ENCODE peak calls at places on chromosomes 7 and 10, in ten cellular contexts. X is OCI-LY7, U is HCT116, J is ascending aorta, T is GM13976, L is endothelial cell, F is psoas muscle, Y is endothelial cell of umbilical vein, W is GM12865, B is Peyer's patch. D is an unnamed sample.
A peak's percentile ranks its signal among the peaks of the same experiment; 100 is the strongest.

GRCh38 chr10:90125966-90126600 is 424.7 kb downstream of the KIF20B start:
- DNase-seq in X (no peak), U (no peak), J (no peak), T (no peak), L (no peak), F (no peak), Y (no peak), W (no peak), B (no peak), D (no peak)

GRCh38 chr10:124416733-124417132 is 2.0 kb downstream of the OAT start:
- DNase-seq in X (no peak), U (no peak), J (no peak), T (no peak), L (no peak), F (no peak), Y (no peak), W (no peak), B (no peak), D (no peak)

GRCh38 chr7:142496545-142496991 is 238.7 kb upstream of the PRSS58 start:
- DNase-seq in X (peak; percentile 35), U (peak; percentile 42), J (no peak), T (peak; percentile 40), L (no peak), F (no peak), Y (peak; percentile 41), W (peak; percentile 32), B (no peak), D (no peak)

GRCh38 chr7:31744294-31744874 is 57.4 kb downstream of the PPP1R17 start:
- DNase-seq in X (peak; percentile 60), U (peak; percentile 53), J (no peak), T (peak; percentile 42), L (peak; percentile 72), F (peak; percentile 55), Y (peak; percentile 79), W (peak; percentile 76), B (peak; percentile 23), D (peak; percentile 72)

GRCh38 chr7:93558705-93559614 is 15.6 kb downstream of the CALCR start:
- DNase-seq in X (no peak), U (no peak), J (no peak), T (no peak), L (no peak), F (no peak), Y (no peak), W (no peak), B (no peak), D (no peak)

GRCh38 chr10:93458821-93459257 is 23.3 kb downstream of the MYOF start:
- DNase-seq in X (no peak), U (peak; percentile 97), J (peak; percentile 96), T (no peak), L (no peak), F (peak; percentile 71), Y (peak; percentile 98), W (no peak), B (no peak), D (no peak)

GRCh38 chr10:29658984-29659769 is 24.4 kb upstream of the SVIL start:
- DNase-seq in X (no peak), U (peak; percentile 97), J (peak; percentile 85), T (peak; percentile 54), L (peak; percentile 14), F (peak; percentile 63), Y (peak; percentile 98), W (peak; percentile 88), B (no peak), D (no peak)

GRCh38 chr7:10789170-10789569 is 184.5 kb upstream of the PHF14 start:
- DNase-seq in X (no peak), U (no peak), J (no peak), T (no peak), L (no peak), F (no peak), Y (no peak), W (no peak), B (no peak), D (no peak)

GRCh38 chr7:77657427-77658331 is 38.6 kb upstream of the RSBN1L start:
- DNase-seq in X (peak; percentile 74), U (peak; percentile 35), J (no peak), T (peak; percentile 58), L (no peak), F (no peak), Y (peak; percentile 57), W (peak; percentile 57), B (no peak), D (no peak)

GRCh38 chr10:51960494-51960895 is 261.1 kb upstream of the CSTF2T start:
- DNase-seq in X (peak; percentile 45), U (peak; percentile 10), J (no peak), T (peak; percentile 27), L (no peak), F (no peak), Y (peak; percentile 52), W (peak; percentile 37), B (no peak), D (no peak)

GRCh38 chr10:13053794-13054462 is 46.0 kb upstream of the OPTN start:
- DNase-seq in X (no peak), U (no peak), J (no peak), T (no peak), L (no peak), F (no peak), Y (no peak), W (no peak), B (no peak), D (no peak)

GRCh38 chr7:95396136-95397032 is at the start of gene PON3:
- DNase-seq in X (no peak), U (peak; percentile 22), J (no peak), T (no peak), L (peak; percentile 63), F (peak; percentile 50), Y (peak; percentile 26), W (no peak), B (no peak), D (no peak)

GRCh38 chr10:101466016-101466912 is 112.3 kb downstream of the BTRC start:
- DNase-seq in X (no peak), U (no peak), J (no peak), T (no peak), L (no peak), F (no peak), Y (no peak), W (no peak), B (no peak), D (no peak)

GRCh38 chr10:122292376-122292775 is 21.3 kb downstream of the BTBD16 start:
- DNase-seq in X (no peak), U (no peak), J (no peak), T (no peak), L (no peak), F (no peak), Y (no peak), W (no peak), B (no peak), D (no peak)

GRCh38 chr10:71334228-71334791 is 15.3 kb downstream of the SLC29A3 start:
- DNase-seq in X (no peak), U (no peak), J (no peak), T (no peak), L (no peak), F (no peak), Y (no peak), W (no peak), B (no peak), D (no peak)

GRCh38 chr7:34060548-34060947 is 155.2 kb downstream of the BMPER start:
- DNase-seq in X (no peak), U (no peak), J (no peak), T (no peak), L (no peak), F (no peak), Y (peak; percentile 6), W (no peak), B (no peak), D (no peak)

DNA sequence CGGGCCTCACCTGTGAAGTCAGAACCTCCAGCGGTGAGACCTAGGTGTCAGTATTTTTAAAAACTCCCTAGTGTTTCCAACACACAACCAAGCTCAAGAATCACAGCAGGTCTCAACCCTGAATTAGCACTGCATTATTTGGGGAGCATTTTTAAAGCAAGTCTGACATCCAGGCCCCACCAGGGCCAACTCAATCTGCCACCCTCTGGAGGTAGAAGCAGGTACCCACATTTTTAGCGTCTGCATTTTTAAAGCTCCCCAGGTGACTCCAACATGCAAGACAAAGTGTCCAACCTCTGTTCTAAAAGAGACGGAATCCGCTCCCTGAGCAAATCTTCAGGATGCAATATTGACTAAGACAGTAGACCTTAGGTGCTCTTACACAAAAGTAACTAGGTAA is 225.7 kb downstream of the TNS3 start:
- DNase-seq in X (no peak), U (no peak), J (peak; percentile 22), T (no peak), L (no peak), F (no peak), Y (no peak), W (no peak), B (no peak), D (no peak)
- TF ChIP-seq CTCF in X (no peak), U (no peak), J (no peak), T (no peak), L (no peak), F (no peak), Y (no peak), W (no peak), B (no peak), D (no peak)

GRCh38 chr7:40723829-40724228 is 589.0 kb downstream of the SUGCT start:
- DNase-seq in X (no peak), U (no peak), J (no peak), T (no peak), L (no peak), F (no peak), Y (no peak), W (no peak), B (no peak), D (no peak)

GRCh38 chr7:40721344-40721949 is 586.6 kb downstream of the SUGCT start:
- DNase-seq in X (no peak), U (no peak), J (no peak), T (no peak), L (no peak), F (no peak), Y (no peak), W (no peak), B (no peak), D (no peak)

GRCh38 chr7:40726559-40726958 is 591.8 kb downstream of the SUGCT start:
- DNase-seq in X (no peak), U (no peak), J (no peak), T (no peak), L (no peak), F (no peak), Y (no peak), W (no peak), B (no peak), D (no peak)
- TF ChIP-seq CTCF in X (no peak), U (no peak), J (no peak), T (no peak), L (no peak), F (no peak), Y (no peak), W (no peak), B (no peak), D (no peak)

DNA sequence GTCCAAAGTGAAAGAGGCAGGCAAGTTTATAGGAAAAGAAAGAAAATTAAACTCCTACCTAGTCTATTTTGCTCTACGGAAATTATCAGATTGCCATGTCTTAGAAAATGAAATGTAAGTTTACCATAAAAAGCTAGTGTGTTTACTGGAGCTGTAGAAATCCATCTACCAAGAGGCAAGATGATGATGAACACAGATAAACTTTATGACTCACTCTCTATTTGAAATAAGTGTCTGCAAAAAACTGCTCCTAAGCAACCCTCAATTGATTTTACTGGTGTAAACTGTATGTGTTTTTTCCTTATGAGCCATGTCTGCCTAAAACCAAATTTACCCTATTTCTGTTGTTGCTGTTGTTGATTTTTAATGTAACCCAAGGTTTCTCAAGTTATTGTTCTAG is 73.8 kb upstream of the TMEM106B start:
- DNase-seq in X (no peak), U (no peak), J (no peak), T (no peak), L (no peak), F (no peak), Y (no peak), W (no peak), B (no peak), D (no peak)
- TF ChIP-seq CTCF in X (no peak), U (no peak), J (no peak), T (no peak), L (no peak), F (no peak), Y (no peak), W (no peak), B (no peak), D (no peak)

GRCh38 chr7:44052771-44053365 is 8.4 kb downstream of the DBNL start:
- DNase-seq in X (no peak), U (no peak), J (peak; percentile 44), T (no peak), L (no peak), F (peak; percentile 18), Y (no peak), W (no peak), B (no peak), D (no peak)
- TF ChIP-seq CTCF in X (no peak), U (no peak), J (no peak), T (no peak), L (no peak), F (no peak), Y (no peak), W (no peak), B (no peak), D (no peak)

D was measured in glutamatergic neuron.